ENCODE peak calls at places on chromosomes 2 and 18, in four cellular contexts. J is AG09309, T is MCF 10A, Q is OCI-LY7. P is an unnamed sample.

GRCh38 chr2:17709897-17710296 is 43.7 kb downstream of the SMC6 start:
- DNase-seq in J (no peak), T (no peak), Q (no peak), P (no peak)

GRCh38 chr2:177264209-177264538 is 353 bp downstream of the NFE2L2 start:
- DNase-seq in J (no peak), T (peak; percentile 39), Q (no peak), P (no peak)

GRCh38 chr2:207416936-207417718 is 112.6 kb upstream of the CREB1 start:
- DNase-seq in J (no peak), T (no peak), Q (no peak), P (no peak)

GRCh38 chr18:46152436-46152807 is 48.2 kb downstream of the HAUS1 start:
- DNase-seq in J (peak; percentile 43), T (peak; percentile 88), Q (no peak), P (no peak)

GRCh38 chr2:226649871-226650660 is 149.6 kb downstream of the IRS1 start:
- DNase-seq in J (peak; percentile 94), T (peak; percentile 99), Q (no peak), P (no peak)

GRCh38 chr2:128442891-128443302 is 124.2 kb upstream of the HS6ST1 start:
- DNase-seq in J (no peak), T (no peak), Q (no peak), P (no peak)

GRCh38 chr2:168247341-168248305 is at the start of gene STK39:
- DNase-seq in J (no peak), T (peak; percentile 73), Q (peak; percentile 84), P (no peak)

GRCh38 chr2:169716229-169716886 is 17.3 kb upstream of the KLHL23 start:
- DNase-seq in J (peak; percentile 23), T (no peak), Q (no peak), P (no peak)

GRCh38 chr2:88737385-88737784 is 45.9 kb downstream of the RPIA start:
- DNase-seq in J (no peak), T (no peak), Q (no peak), P (no peak)

GRCh38 chr18:63684718-63685117 is 18.0 kb upstream of the SERPINB11 start:
- DNase-seq in J (no peak), T (no peak), Q (no peak), P (no peak)

GRCh38 chr2:118992740-118993391 is 50.9 kb downstream of the MARCO start:
- DNase-seq in J (no peak), T (peak; percentile 79), Q (no peak), P (no peak)

GRCh38 chr2:154623819-154624218 is 74.7 kb upstream of the KCNJ3 start:
- DNase-seq in J (no peak), T (peak; percentile 60), Q (peak; percentile 35), P (no peak)

GRCh38 chr2:25822190-25823117 is 55.8 kb downstream of the ASXL2 start:
- DNase-seq in J (no peak), T (peak; percentile 12), Q (no peak), P (peak; percentile 25)

GRCh38 chr2:225466891-225467604 is 67.5 kb downstream of the NYAP2 start:
- DNase-seq in J (no peak), T (no peak), Q (no peak), P (no peak)

GRCh38 chr18:34550902-34551301 is 159.2 kb upstream of the DTNA start:
- DNase-seq in J (no peak), T (no peak), Q (no peak), P (no peak)

GRCh38 chr18:3246636-3247242 is 862 bp upstream of the MYL12A start:
- DNase-seq in J (no peak), T (peak; percentile 34), Q (no peak), P (no peak)

GRCh38 chr2:29374823-29375222 is 259.6 kb downstream of the CLIP4 start:
- DNase-seq in J (no peak), T (no peak), Q (no peak), P (no peak)

GRCh38 chr2:3605013-3605961 is 10.4 kb downstream of the COLEC11 start:
- DNase-seq in J (no peak), T (peak; percentile 70), Q (peak; percentile 86), P (no peak)

GRCh38 chr2:111659361-111660281 is 224.4 kb downstream of the ANAPC1 start:
- DNase-seq in J (peak; percentile 60), T (peak; percentile 97), Q (peak; percentile 41), P (peak; percentile 50)

GRCh38 chr2:24111407-24111861 is 11.7 kb downstream of the PFN4 start:
- DNase-seq in J (no peak), T (no peak), Q (no peak), P (no peak)

GRCh38 chr2:134231296-134231964 is 22.4 kb upstream of the MGAT5 start:
- DNase-seq in J (no peak), T (no peak), Q (no peak), P (no peak)

GRCh38 chr2:63009490-63009889 is 41.1 kb upstream of the OTX1 start:
- DNase-seq in J (no peak), T (peak; percentile 34), Q (no peak), P (no peak)

GRCh38 chr2:196131384-196131861 is 40.0 kb downstream of the STK17B start:
- DNase-seq in J (no peak), T (peak; percentile 73), Q (peak; percentile 86), P (peak; percentile 29)
- TF ChIP-seq CTCF in J (peak; percentile 39), T (peak; percentile 68), Q (peak; percentile 92), P (no peak)

DNA sequence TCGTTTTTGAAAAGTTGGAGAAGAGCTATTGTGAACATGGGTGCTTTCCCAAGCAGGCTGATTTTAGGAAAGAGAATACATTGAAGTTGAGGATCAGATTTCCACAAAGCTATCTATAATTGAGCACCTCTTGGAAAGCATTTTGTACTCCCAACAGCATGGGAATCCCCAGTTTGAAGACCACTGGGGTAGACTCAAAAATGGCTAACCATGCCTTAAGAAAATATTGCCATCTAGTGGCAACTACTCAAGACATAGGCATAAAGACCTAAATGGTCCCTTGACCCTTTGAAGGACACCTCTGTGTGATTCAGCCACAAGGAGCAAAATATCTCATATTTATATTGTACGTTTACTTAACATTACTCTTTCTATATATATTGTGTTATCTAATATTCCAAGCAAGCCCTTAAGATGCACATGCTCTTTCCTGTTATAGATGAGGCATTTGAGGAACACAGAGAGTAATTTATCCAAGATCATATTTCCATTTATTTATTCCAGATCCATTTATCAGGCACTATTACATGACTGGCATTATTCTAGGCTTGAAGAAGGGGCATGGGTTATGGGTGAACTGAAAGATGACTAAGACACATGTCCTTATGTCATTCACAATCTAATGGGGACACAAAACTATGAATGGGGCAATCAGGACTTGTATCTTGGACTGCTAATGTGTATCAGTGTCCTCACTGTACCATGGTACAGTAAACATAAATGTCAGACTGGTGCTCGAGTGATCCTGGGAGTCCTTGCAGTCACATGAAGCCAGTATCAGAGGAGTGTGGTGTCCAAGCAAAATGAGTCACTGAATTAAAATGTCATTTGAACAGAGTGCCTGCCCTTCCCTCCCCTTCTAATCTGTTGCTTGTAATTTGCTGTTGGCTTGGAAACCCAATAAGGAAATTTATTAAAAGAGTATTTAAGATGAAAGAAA is 121.0 kb upstream of the XPO1 start:
- DNase-seq in J (no peak), T (peak; percentile 58), Q (peak; percentile 80), P (no peak)
- TF ChIP-seq CTCF in J (peak; percentile 64), T (peak; percentile 57), Q (peak; percentile 88), P (no peak)

GRCh38 chr2:99692785-99693184 is 203.0 kb upstream of the REV1 start:
- DNase-seq in J (no peak), T (no peak), Q (peak; percentile 40), P (no peak)
- TF ChIP-seq CTCF in J (no peak), T (no peak), Q (peak; percentile 71), P (no peak)

DNA sequence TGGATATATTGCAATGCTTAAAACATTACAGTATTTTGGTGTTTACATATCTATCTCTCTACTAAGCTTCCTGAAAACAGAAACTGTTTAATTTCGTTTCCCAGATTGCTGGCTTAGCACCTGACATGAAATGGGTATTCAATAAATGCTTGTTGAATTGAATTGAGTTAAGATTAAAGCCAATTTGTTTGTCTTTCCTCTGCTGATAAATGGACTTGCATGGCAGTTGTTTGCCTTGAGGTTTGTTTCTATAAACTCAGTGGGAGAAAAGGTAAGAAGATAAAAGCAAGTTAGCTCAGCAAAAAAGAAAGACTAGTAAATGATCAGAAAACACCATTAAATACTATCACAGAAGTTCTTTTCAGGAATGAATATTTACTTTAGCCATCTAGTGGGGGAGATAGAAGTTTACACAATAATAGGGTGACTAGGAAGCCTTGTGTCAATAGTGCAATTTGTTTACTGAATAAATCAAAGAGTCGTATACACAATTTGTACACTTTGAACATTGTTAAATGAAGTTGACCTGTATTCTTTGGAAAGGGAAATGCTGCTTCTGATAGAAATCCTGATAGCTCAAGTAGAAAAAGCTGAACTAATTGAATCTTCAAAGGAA is 754.5 kb upstream of the FAM98A start:
- DNase-seq in J (no peak), T (no peak), Q (no peak), P (no peak)
- TF ChIP-seq CTCF in J (no peak), T (no peak), Q (no peak), P (no peak)